ENCODE peak calls at places on chromosomes 1 and 21, in five cellular contexts. One of them, this sample, is unnamed.

GRCh38 chr1:180249725-180250498 is 19.8 kb downstream of the LHX4 start:
- DNase-seq in CD8-positive, alpha-beta memory T cell: no peak
- DNase-seq in stomach: no peak
- DNase-seq in H7: peak; percentile 21
- DNase-seq in MM.1S: no peak
- DNase-seq in this sample: no peak

GRCh38 chr1:9798236-9799130 is 25.3 kb downstream of the CLSTN1 start:
- DNase-seq in CD8-positive, alpha-beta memory T cell: no peak
- DNase-seq in stomach: no peak
- DNase-seq in H7: no peak
- DNase-seq in MM.1S: no peak
- DNase-seq in this sample: peak; percentile 54

GRCh38 chr1:225422033-225422605 is 5.7 kb downstream of the LBR start:
- DNase-seq in CD8-positive, alpha-beta memory T cell: no peak
- DNase-seq in stomach: no peak
- DNase-seq in H7: no peak
- DNase-seq in MM.1S: no peak
- DNase-seq in this sample: no peak

GRCh38 chr1:207821464-207822045 is 69.7 kb downstream of the CD46 start:
- DNase-seq in CD8-positive, alpha-beta memory T cell: no peak
- DNase-seq in stomach: no peak
- DNase-seq in H7: peak; percentile 39
- DNase-seq in MM.1S: no peak
- DNase-seq in this sample: peak; percentile 83

GRCh38 chr1:70874063-70874462 is 173.6 kb downstream of the PTGER3 start:
- DNase-seq in CD8-positive, alpha-beta memory T cell: no peak
- DNase-seq in stomach: no peak
- DNase-seq in H7: no peak
- DNase-seq in MM.1S: no peak
- DNase-seq in this sample: peak; percentile 29

GRCh38 chr1:224434447-224435317 is at the start of gene WDR26:
- DNase-seq in CD8-positive, alpha-beta memory T cell: peak; percentile 88
- DNase-seq in stomach: peak; percentile 84
- DNase-seq in H7: peak; percentile 92
- DNase-seq in MM.1S: peak; percentile 94
- DNase-seq in this sample: peak; percentile 95

GRCh38 chr21:32712043-32712442 is 15.8 kb downstream of the SYNJ1 start:
- DNase-seq in CD8-positive, alpha-beta memory T cell: no peak
- DNase-seq in stomach: no peak
- DNase-seq in H7: no peak
- DNase-seq in MM.1S: peak; percentile 90
- DNase-seq in this sample: no peak

GRCh38 chr1:228141082-228141870 is 1.2 kb downstream of the GUK1 start:
- DNase-seq in CD8-positive, alpha-beta memory T cell: no peak
- DNase-seq in stomach: peak; percentile 78
- DNase-seq in H7: peak; percentile 61
- DNase-seq in MM.1S: peak; percentile 72
- DNase-seq in this sample: no peak

GRCh38 chr21:29939859-29940245 is at the start of gene GRIK1:
- DNase-seq in CD8-positive, alpha-beta memory T cell: no peak
- DNase-seq in stomach: no peak
- DNase-seq in H7: peak; percentile 30
- DNase-seq in MM.1S: no peak
- DNase-seq in this sample: no peak

GRCh38 chr1:241411776-241412338 is 54.9 kb upstream of the RGS7 start:
- DNase-seq in CD8-positive, alpha-beta memory T cell: no peak
- DNase-seq in stomach: no peak
- DNase-seq in H7: no peak
- DNase-seq in MM.1S: no peak
- DNase-seq in this sample: no peak

GRCh38 chr1:246454655-246455054 is 52.4 kb downstream of the SMYD3 start:
- DNase-seq in CD8-positive, alpha-beta memory T cell: no peak
- DNase-seq in stomach: no peak
- DNase-seq in H7: no peak
- DNase-seq in MM.1S: no peak
- DNase-seq in this sample: no peak

GRCh38 chr1:219670426-219671149 is 57.7 kb upstream of the ZC3H11B start:
- DNase-seq in CD8-positive, alpha-beta memory T cell: no peak
- DNase-seq in stomach: no peak
- DNase-seq in H7: no peak
- DNase-seq in MM.1S: peak; percentile 1
- DNase-seq in this sample: no peak

GRCh38 chr1:36380782-36381181 is 4.9 kb downstream of the STK40 start:
- DNase-seq in CD8-positive, alpha-beta memory T cell: no peak
- DNase-seq in stomach: no peak
- DNase-seq in H7: no peak
- DNase-seq in MM.1S: no peak
- DNase-seq in this sample: no peak

GRCh38 chr1:36880155-36881070 is 153.9 kb downstream of the GRIK3 start:
- DNase-seq in CD8-positive, alpha-beta memory T cell: no peak
- DNase-seq in stomach: peak; percentile 25
- DNase-seq in H7: peak; percentile 20
- DNase-seq in MM.1S: no peak
- DNase-seq in this sample: peak; percentile 6

GRCh38 chr1:220786337-220787068 is at the start of gene MTARC1:
- DNase-seq in CD8-positive, alpha-beta memory T cell: no peak
- DNase-seq in stomach: peak; percentile 85
- DNase-seq in H7: peak; percentile 96
- DNase-seq in MM.1S: peak; percentile 66
- DNase-seq in this sample: no peak

GRCh38 chr21:45074048-45074817 is at the start of gene ADARB1:
- DNase-seq in CD8-positive, alpha-beta memory T cell: peak; percentile 69
- DNase-seq in stomach: peak; percentile 59
- DNase-seq in H7: peak; percentile 98
- DNase-seq in MM.1S: peak; percentile 75
- DNase-seq in this sample: peak; percentile 88

GRCh38 chr1:226692868-226693267 is 46.2 kb downstream of the ITPKB start:
- DNase-seq in CD8-positive, alpha-beta memory T cell: no peak
- DNase-seq in stomach: no peak
- DNase-seq in H7: no peak
- DNase-seq in MM.1S: no peak
- DNase-seq in this sample: no peak

GRCh38 chr1:33149453-33150190 is 32.2 kb downstream of the TRIM62 start:
- DNase-seq in CD8-positive, alpha-beta memory T cell: no peak
- DNase-seq in stomach: peak; percentile 93
- DNase-seq in H7: no peak
- DNase-seq in MM.1S: no peak
- DNase-seq in this sample: no peak

GRCh38 chr1:184513421-184513820 is 126.6 kb downstream of the C1orf21 start:
- DNase-seq in CD8-positive, alpha-beta memory T cell: no peak
- DNase-seq in stomach: no peak
- DNase-seq in H7: no peak
- DNase-seq in MM.1S: no peak
- DNase-seq in this sample: no peak

GRCh38 chr1:159088050-159088449 is 11.5 kb upstream of the AIM2 start:
- DNase-seq in CD8-positive, alpha-beta memory T cell: no peak
- DNase-seq in stomach: no peak
- DNase-seq in H7: no peak
- DNase-seq in MM.1S: no peak
- DNase-seq in this sample: no peak

GRCh38 chr1:56501888-56502287 is 77.5 kb downstream of the PLPP3 start:
- DNase-seq in CD8-positive, alpha-beta memory T cell: no peak
- DNase-seq in stomach: no peak
- DNase-seq in H7: no peak
- DNase-seq in MM.1S: no peak
- DNase-seq in this sample: no peak

GRCh38 chr1:230913496-230913895 is 45.2 kb upstream of the C1orf198 start:
- DNase-seq in CD8-positive, alpha-beta memory T cell: no peak
- DNase-seq in stomach: no peak
- DNase-seq in H7: no peak
- DNase-seq in MM.1S: no peak
- DNase-seq in this sample: no peak

GRCh38 chr1:165845992-165846748 is 18.8 kb downstream of the UCK2 start:
- DNase-seq in CD8-positive, alpha-beta memory T cell: no peak
- DNase-seq in stomach: no peak
- DNase-seq in H7: no peak
- DNase-seq in MM.1S: peak; percentile 88
- DNase-seq in this sample: no peak

GRCh38 chr21:45325206-45326168 is 37.8 kb upstream of the POFUT2 start:
- DNase-seq in CD8-positive, alpha-beta memory T cell: no peak
- DNase-seq in stomach: no peak
- DNase-seq in H7: peak; percentile 69
- DNase-seq in MM.1S: no peak
- DNase-seq in this sample: no peak

GRCh38 chr1:111496398-111496797 is 7.0 kb downstream of the ADORA3 start:
- DNase-seq in CD8-positive, alpha-beta memory T cell: no peak
- DNase-seq in stomach: no peak
- DNase-seq in H7: no peak
- DNase-seq in MM.1S: peak; percentile 71
- DNase-seq in this sample: no peak

GRCh38 chr21:15065381-15066230 is 806 bp upstream of the NRIP1 start:
- DNase-seq in CD8-positive, alpha-beta memory T cell: peak; percentile 80
- DNase-seq in stomach: peak; percentile 68
- DNase-seq in H7: peak; percentile 74
- DNase-seq in MM.1S: peak; percentile 59
- DNase-seq in this sample: peak; percentile 95

GRCh38 chr1:115089443-115090340 is at the start of gene TSPAN2:
- DNase-seq in CD8-positive, alpha-beta memory T cell: peak; percentile 64
- DNase-seq in stomach: peak; percentile 51
- DNase-seq in H7: peak; percentile 95
- DNase-seq in MM.1S: no peak
- DNase-seq in this sample: peak; percentile 89

GRCh38 chr1:180151508-180151907 is 3.2 kb upstream of the QSOX1 start:
- DNase-seq in CD8-positive, alpha-beta memory T cell: no peak
- DNase-seq in stomach: no peak
- DNase-seq in H7: no peak
- DNase-seq in MM.1S: no peak
- DNase-seq in this sample: no peak

GRCh38 chr1:33182452-33182851 is 609 bp upstream of the TRIM62 start:
- DNase-seq in CD8-positive, alpha-beta memory T cell: no peak
- DNase-seq in stomach: no peak
- DNase-seq in H7: no peak
- DNase-seq in MM.1S: no peak
- DNase-seq in this sample: peak; percentile 84

GRCh38 chr1:29753244-29753643 is 516.9 kb downstream of the PTPRU start:
- DNase-seq in CD8-positive, alpha-beta memory T cell: no peak
- DNase-seq in stomach: no peak
- DNase-seq in H7: peak; percentile 1
- DNase-seq in MM.1S: no peak
- DNase-seq in this sample: peak; percentile 48

GRCh38 chr1:72366473-72366872 is 84.1 kb upstream of the NEGR1 start:
- DNase-seq in CD8-positive, alpha-beta memory T cell: no peak
- DNase-seq in stomach: no peak
- DNase-seq in H7: no peak
- DNase-seq in MM.1S: peak; percentile 68
- DNase-seq in this sample: no peak

GRCh38 chr1:101220906-101221305 is 15.9 kb upstream of the S1PR1 start:
- DNase-seq in CD8-positive, alpha-beta memory T cell: no peak
- DNase-seq in stomach: no peak
- DNase-seq in H7: no peak
- DNase-seq in MM.1S: no peak
- DNase-seq in this sample: no peak

GRCh38 chr1:201917362-201918033 is 28.8 kb downstream of the SHISA4 start:
- DNase-seq in CD8-positive, alpha-beta memory T cell: no peak
- DNase-seq in stomach: no peak
- DNase-seq in H7: peak; percentile 30
- DNase-seq in MM.1S: no peak
- DNase-seq in this sample: no peak

GRCh38 chr1:243738020-243738419 is 112.0 kb downstream of the AKT3 start:
- DNase-seq in CD8-positive, alpha-beta memory T cell: no peak
- DNase-seq in stomach: no peak
- DNase-seq in H7: no peak
- DNase-seq in MM.1S: no peak
- DNase-seq in this sample: no peak

GRCh38 chr1:9080704-9081291 is 11.4 kb upstream of the SLC2A5 start:
- DNase-seq in CD8-positive, alpha-beta memory T cell: no peak
- DNase-seq in stomach: no peak
- DNase-seq in H7: no peak
- DNase-seq in MM.1S: peak; percentile 71
- DNase-seq in this sample: no peak

GRCh38 chr1:32992489-32993214 is 28.0 kb upstream of the RNF19B start:
- DNase-seq in CD8-positive, alpha-beta memory T cell: no peak
- DNase-seq in stomach: peak; percentile 89
- DNase-seq in H7: peak; percentile 85
- DNase-seq in MM.1S: peak; percentile 94
- DNase-seq in this sample: peak; percentile 87

GRCh38 chr1:234724517-234725176 is 114.7 kb upstream of the IRF2BP2 start:
- DNase-seq in CD8-positive, alpha-beta memory T cell: no peak
- DNase-seq in stomach: peak; percentile 82
- DNase-seq in H7: peak; percentile 70
- DNase-seq in MM.1S: no peak
- DNase-seq in this sample: no peak
- H3K4me3 ChIP-seq in CD8-positive, alpha-beta memory T cell: peak overlapping the region; percentile 57
- H3K4me3 ChIP-seq in stomach: peak overlapping the region; percentile 2
- H3K4me3 ChIP-seq in H7: no peak overlapping the region
- H3K4me3 ChIP-seq in MM.1S: no peak overlapping the region
- H3K4me3 ChIP-seq in this sample: no peak overlapping the region

GRCh38 chr1:1182491-1183220 is 9.0 kb downstream of the TTLL10 start:
- DNase-seq in CD8-positive, alpha-beta memory T cell: no peak
- DNase-seq in stomach: no peak
- DNase-seq in H7: peak; percentile 80
- DNase-seq in MM.1S: no peak
- DNase-seq in this sample: no peak
- H3K4me3 ChIP-seq in CD8-positive, alpha-beta memory T cell: no peak overlapping the region
- H3K4me3 ChIP-seq in stomach: no peak overlapping the region
- H3K4me3 ChIP-seq in H7: no peak overlapping the region
- H3K4me3 ChIP-seq in MM.1S: no peak overlapping the region
- H3K4me3 ChIP-seq in this sample: no peak overlapping the region

DNA sequence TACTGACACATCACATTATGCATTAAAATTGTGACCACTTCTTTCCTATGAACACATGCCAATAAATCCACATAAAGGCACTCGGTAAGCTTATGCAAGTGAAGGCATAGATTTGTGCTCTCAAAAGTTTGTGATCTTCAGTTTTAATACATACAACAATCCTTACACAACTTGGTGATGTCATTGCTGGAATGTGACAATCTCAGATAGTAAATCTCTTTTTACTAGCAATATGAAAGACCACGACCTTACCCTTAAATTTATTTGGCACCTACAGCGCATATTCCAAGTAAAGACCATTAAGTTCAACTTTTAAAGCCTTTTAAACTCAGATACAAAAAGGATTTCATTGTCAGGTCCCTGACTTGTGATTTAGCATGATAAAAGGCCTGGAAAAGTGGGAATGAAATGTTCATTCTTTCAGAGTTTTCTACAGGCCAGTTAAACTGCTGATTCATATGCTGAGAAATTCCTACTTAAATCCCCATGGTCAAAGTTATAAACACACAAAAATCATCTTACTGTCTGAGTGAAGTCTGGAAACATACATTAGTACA is 157.4 kb downstream of the SIPA1L2 start:
- DNase-seq in CD8-positive, alpha-beta memory T cell: no peak
- DNase-seq in stomach: no peak
- DNase-seq in H7: no peak
- DNase-seq in MM.1S: no peak
- DNase-seq in this sample: no peak
- H3K4me3 ChIP-seq in CD8-positive, alpha-beta memory T cell: no peak overlapping the region
- H3K4me3 ChIP-seq in stomach: no peak overlapping the region
- H3K4me3 ChIP-seq in H7: no peak overlapping the region
- H3K4me3 ChIP-seq in MM.1S: no peak overlapping the region
- H3K4me3 ChIP-seq in this sample: no peak overlapping the region

GRCh38 chr1:11407301-11407994 is 71.5 kb upstream of the DISP3 start:
- DNase-seq in CD8-positive, alpha-beta memory T cell: peak; percentile 17
- DNase-seq in stomach: no peak
- DNase-seq in H7: no peak
- DNase-seq in MM.1S: no peak
- DNase-seq in this sample: no peak

GRCh38 chr1:11412166-11412565 is 66.8 kb upstream of the DISP3 start:
- DNase-seq in CD8-positive, alpha-beta memory T cell: no peak
- DNase-seq in stomach: no peak
- DNase-seq in H7: no peak
- DNase-seq in MM.1S: no peak
- DNase-seq in this sample: no peak

GRCh38 chr1:11406845-11407244 is 72.1 kb upstream of the DISP3 start:
- DNase-seq in CD8-positive, alpha-beta memory T cell: no peak
- DNase-seq in stomach: no peak
- DNase-seq in H7: no peak
- DNase-seq in MM.1S: no peak
- DNase-seq in this sample: no peak
- H3K4me3 ChIP-seq in CD8-positive, alpha-beta memory T cell: no peak overlapping the region
- H3K4me3 ChIP-seq in stomach: no peak overlapping the region
- H3K4me3 ChIP-seq in H7: no peak overlapping the region
- H3K4me3 ChIP-seq in MM.1S: no peak overlapping the region
- H3K4me3 ChIP-seq in this sample: no peak overlapping the region

This sample was measured in lower leg skin.